ENCODE peak calls at places on chromosomes 7 and 10, in eight cellular contexts. One of them, this sample, is unnamed.

GRCh38 chr7:43522406-43523156 is 60.3 kb upstream of the STK17A start:
- DNase-seq in T47D: no peak
- DNase-seq in central memory CD4-positive, alpha-beta T cell: no peak
- DNase-seq in T follicular helper cell: no peak
- DNase-seq in CD4-positive, CD25-positive, alpha-beta regulatory T cell: no peak
- DNase-seq in amygdala: no peak
- DNase-seq in mucosa of descending colon: no peak
- DNase-seq in activated naive CD8-positive, alpha-beta T cell treated with anti-CD3 and anti-CD28 coated beads for 36 hours: no peak
- DNase-seq in this sample: peak

GRCh38 chr7:54179321-54180029 is 362.7 kb upstream of the VSTM2A start:
- DNase-seq in T47D: no peak
- DNase-seq in central memory CD4-positive, alpha-beta T cell: no peak
- DNase-seq in T follicular helper cell: no peak
- DNase-seq in CD4-positive, CD25-positive, alpha-beta regulatory T cell: no peak
- DNase-seq in amygdala: no peak
- DNase-seq in mucosa of descending colon: no peak
- DNase-seq in activated naive CD8-positive, alpha-beta T cell treated with anti-CD3 and anti-CD28 coated beads for 36 hours: no peak
- DNase-seq in this sample: no peak

GRCh38 chr7:1432411-1433082 is 26.7 kb downstream of the MICALL2 start:
- DNase-seq in T47D: peak
- DNase-seq in central memory CD4-positive, alpha-beta T cell: peak
- DNase-seq in T follicular helper cell: peak
- DNase-seq in CD4-positive, CD25-positive, alpha-beta regulatory T cell: peak
- DNase-seq in amygdala: no peak
- DNase-seq in mucosa of descending colon: peak
- DNase-seq in activated naive CD8-positive, alpha-beta T cell treated with anti-CD3 and anti-CD28 coated beads for 36 hours: peak
- DNase-seq in this sample: peak

GRCh38 chr7:43764039-43764789 is 5.7 kb downstream of the BLVRA start:
- DNase-seq in T47D: peak
- DNase-seq in central memory CD4-positive, alpha-beta T cell: no peak
- DNase-seq in T follicular helper cell: peak
- DNase-seq in CD4-positive, CD25-positive, alpha-beta regulatory T cell: no peak
- DNase-seq in amygdala: no peak
- DNase-seq in mucosa of descending colon: no peak
- DNase-seq in activated naive CD8-positive, alpha-beta T cell treated with anti-CD3 and anti-CD28 coated beads for 36 hours: peak
- DNase-seq in this sample: no peak

GRCh38 chr10:13787015-13787421 is 200.3 kb downstream of the PRPF18 start:
- DNase-seq in T47D: no peak
- DNase-seq in central memory CD4-positive, alpha-beta T cell: peak
- DNase-seq in T follicular helper cell: peak
- DNase-seq in CD4-positive, CD25-positive, alpha-beta regulatory T cell: peak
- DNase-seq in amygdala: no peak
- DNase-seq in mucosa of descending colon: peak
- DNase-seq in activated naive CD8-positive, alpha-beta T cell treated with anti-CD3 and anti-CD28 coated beads for 36 hours: peak
- DNase-seq in this sample: no peak

GRCh38 chr7:44534501-44534900 is 6.6 kb downstream of the NPC1L1 start:
- DNase-seq in T47D: peak
- DNase-seq in central memory CD4-positive, alpha-beta T cell: no peak
- DNase-seq in T follicular helper cell: peak
- DNase-seq in CD4-positive, CD25-positive, alpha-beta regulatory T cell: peak
- DNase-seq in amygdala: no peak
- DNase-seq in mucosa of descending colon: no peak
- DNase-seq in activated naive CD8-positive, alpha-beta T cell treated with anti-CD3 and anti-CD28 coated beads for 36 hours: peak
- DNase-seq in this sample: no peak

GRCh38 chr10:7479861-7480598 is 69.2 kb upstream of the SFMBT2 start:
- DNase-seq in T47D: no peak
- DNase-seq in central memory CD4-positive, alpha-beta T cell: no peak
- DNase-seq in T follicular helper cell: no peak
- DNase-seq in CD4-positive, CD25-positive, alpha-beta regulatory T cell: no peak
- DNase-seq in amygdala: no peak
- DNase-seq in mucosa of descending colon: no peak
- DNase-seq in activated naive CD8-positive, alpha-beta T cell treated with anti-CD3 and anti-CD28 coated beads for 36 hours: no peak
- DNase-seq in this sample: no peak

GRCh38 chr7:144775735-144776134 is 60.1 kb downstream of the TPK1 start:
- DNase-seq in T47D: no peak
- DNase-seq in central memory CD4-positive, alpha-beta T cell: no peak
- DNase-seq in T follicular helper cell: no peak
- DNase-seq in CD4-positive, CD25-positive, alpha-beta regulatory T cell: no peak
- DNase-seq in amygdala: no peak
- DNase-seq in mucosa of descending colon: no peak
- DNase-seq in activated naive CD8-positive, alpha-beta T cell treated with anti-CD3 and anti-CD28 coated beads for 36 hours: no peak
- DNase-seq in this sample: no peak

GRCh38 chr7:37118029-37118428 is 330.6 kb downstream of the ELMO1 start:
- DNase-seq in T47D: no peak
- DNase-seq in central memory CD4-positive, alpha-beta T cell: no peak
- DNase-seq in T follicular helper cell: no peak
- DNase-seq in CD4-positive, CD25-positive, alpha-beta regulatory T cell: no peak
- DNase-seq in amygdala: no peak
- DNase-seq in mucosa of descending colon: no peak
- DNase-seq in activated naive CD8-positive, alpha-beta T cell treated with anti-CD3 and anti-CD28 coated beads for 36 hours: no peak
- DNase-seq in this sample: no peak

This sample was measured in breast epithelium.